ENCODE peak calls at places on chromosomes 7 and 10, in six cellular contexts. M is EL, D is SJSA1, I is heart right ventricle, G is non-pigmented ciliary epithelial cell, W is T-helper 2 cell. H is an unnamed sample.

GRCh38 chr10:10515479-10516204 is 502.0 kb upstream of the CELF2 start:
- DNase-seq in D (no peak), W (no peak), G (no peak), I (no peak), M (peak), H (no peak)

GRCh38 chr7:2982831-2983230 is 60.8 kb downstream of the CARD11 start:
- DNase-seq in G (no peak), M (no peak), D (no peak), I (no peak), W (peak), H (no peak)

GRCh38 chr7:763762-764161 is 36.7 kb upstream of the PRKAR1B start:
- DNase-seq in M (no peak), W (no peak), D (no peak), G (no peak), I (no peak), H (no peak)

GRCh38 chr7:79461660-79462059 is 8.2 kb upstream of the MAGI2 start:
- DNase-seq in I (no peak), D (no peak), G (peak), W (no peak), M (peak), H (no peak)

GRCh38 chr7:85710960-85711359 is 524.1 kb upstream of the SEMA3D start:
- DNase-seq in I (no peak), G (no peak), D (no peak), M (no peak), W (no peak), H (no peak)

GRCh38 chr7:73822319-73823173 is 8.2 kb upstream of the CLDN4 start:
- DNase-seq in D (peak), W (no peak), G (peak), I (no peak), M (peak), H (peak)

GRCh38 chr10:131242007-131242406 is 69.5 kb downstream of the TCERG1L start:
- DNase-seq in W (no peak), G (no peak), I (peak), D (no peak), M (no peak), H (no peak)

GRCh38 chr10:97188234-97188847 is 2.6 kb upstream of the SLIT1 start:
- DNase-seq in G (no peak), I (no peak), M (no peak), D (no peak), W (no peak), H (no peak)

GRCh38 chr7:17623546-17624185 is 316.6 kb downstream of the SNX13 start:
- DNase-seq in M (peak), G (no peak), W (no peak), I (no peak), D (no peak), H (no peak)

GRCh38 chr10:35661236-35661635 is 19.1 kb upstream of the FZD8 start:
- DNase-seq in G (no peak), D (no peak), W (no peak), I (no peak), M (no peak), H (no peak)

GRCh38 chr7:43535810-43536585 is 46.9 kb upstream of the STK17A start:
- DNase-seq in I (no peak), G (peak), D (no peak), M (peak), W (no peak), H (no peak)

GRCh38 chr10:76310681-76311080 is 879.3 kb downstream of the LRMDA start:
- DNase-seq in D (no peak), I (no peak), W (no peak), G (no peak), M (no peak), H (no peak)

GRCh38 chr7:25731881-25732240 is 420.1 kb upstream of the NFE2L3 start:
- DNase-seq in W (no peak), I (no peak), M (no peak), G (no peak), D (no peak), H (no peak)

GRCh38 chr7:152733286-152733934 is 26.1 kb upstream of the ACTR3B start:
- DNase-seq in W (no peak), G (no peak), D (no peak), M (no peak), I (no peak), H (no peak)

GRCh38 chr7:129780257-129781127 is 169.0 kb downstream of the NRF1 start:
- DNase-seq in D (peak), G (no peak), W (peak), I (no peak), M (peak), H (peak)

GRCh38 chr10:99770408-99771045 is 11.9 kb upstream of the ABCC2 start:
- DNase-seq in G (no peak), W (no peak), I (no peak), M (no peak), D (no peak), H (no peak)

GRCh38 chr10:67853512-67853911 is 15.5 kb upstream of the DNAJC12 start:
- DNase-seq in M (no peak), D (no peak), G (no peak), I (no peak), W (no peak), H (no peak)

GRCh38 chr10:45513586-45513985 is 139.6 kb downstream of the ALOX5 start:
- DNase-seq in G (no peak), I (no peak), W (no peak), M (no peak), D (no peak), H (peak)

GRCh38 chr7:3415730-3416366 is 114.8 kb downstream of the SDK1 start:
- DNase-seq in I (no peak), D (no peak), W (no peak), G (no peak), M (no peak), H (no peak)

GRCh38 chr7:139883814-139884213 is 54.8 kb downstream of the TBXAS1 start:
- DNase-seq in M (no peak), D (no peak), I (no peak), W (no peak), G (no peak), H (no peak)

GRCh38 chr7:100580466-100581283 is 5.3 kb downstream of the LRCH4 start:
- DNase-seq in I (no peak), W (no peak), G (no peak), M (no peak), D (no peak), H (no peak)

GRCh38 chr7:43700059-43700501 is 29.2 kb downstream of the COA1 start:
- DNase-seq in I (no peak), W (peak), D (no peak), G (peak), M (peak), H (no peak)

GRCh38 chr10:69382382-69383117 is 34.2 kb downstream of the TACR2 start:
- DNase-seq in M (peak), I (no peak), G (peak), D (peak), W (no peak), H (no peak)

GRCh38 chr10:77925410-77925794 is 1.2 kb downstream of the DLG5 start:
- DNase-seq in D (peak), G (no peak), W (no peak), M (peak), I (peak), H (no peak)

GRCh38 chr7:156096806-156097538 is 284.7 kb upstream of the SHH start:
- DNase-seq in W (no peak), G (no peak), D (no peak), M (no peak), I (no peak), H (no peak)

GRCh38 chr10:27072436-27073114 is 27.7 kb downstream of the ANKRD26 start:
- DNase-seq in W (peak), I (no peak), D (no peak), M (no peak), G (no peak), H (no peak)

GRCh38 chr7:22728416-22729029 is 1.5 kb downstream of the IL6 start:
- DNase-seq in G (no peak), D (no peak), W (peak), M (peak), I (no peak), H (no peak)

GRCh38 chr10:50395279-50395678 is 144.0 kb upstream of the ASAH2 start:
- DNase-seq in G (no peak), I (no peak), W (no peak), M (no peak), D (no peak), H (no peak)

H was measured in retinal pigment epithelial cell.